ENCODE peak calls at places on chromosomes 11 and 22, in ten cellular contexts. G is substantia nigra; W is retina; I is activated T-cell treated with anti-CD3 and anti-CD28 coated beads for 1 hour; D is activated T-helper 9 cell treated with anti-CD3 and anti-CD28 coated beads, Interleukin-2, amount 50 U/mL, for 16 hours; O is fibroblast of mammary gland; S is stomach; N is ELR; H is NCI-H2029; V is stimulated activated CD4-positive, alpha-beta T cell treated with anti-CD3 and anti-CD28 coated beads, Interleukin-15, amount 100 ng/mL, for 48 hours. A is an unnamed sample.

GRCh38 chr11:113907681-113908080 is 3.1 kb downstream of the HTR3B start:
- DNase-seq in G (no peak), W (no peak), I (no peak), D (no peak), O (no peak), S (no peak), N (no peak), H (no peak), V (no peak), A (no peak)

GRCh38 chr11:106625566-106625965 is 392.7 kb downstream of the GUCY1A2 start:
- DNase-seq in G (no peak), W (no peak), I (no peak), D (no peak), O (no peak), S (no peak), N (no peak), H (no peak), V (no peak), A (no peak)

GRCh38 chr11:60168306-60168705 is 14.6 kb downstream of the MS4A6A start:
- DNase-seq in G (no peak), W (no peak), I (no peak), D (no peak), O (no peak), S (no peak), N (no peak), H (peak; percentile 27), V (no peak), A (no peak)

GRCh38 chr22:29799217-29799680 is 32.1 kb downstream of the UQCR10 start:
- DNase-seq in G (peak; percentile 91), W (no peak), I (no peak), D (no peak), O (peak; percentile 95), S (peak; percentile 95), N (peak; percentile 96), H (no peak), V (no peak), A (peak; percentile 95)

GRCh38 chr11:62295504-62295903 is 3.4 kb downstream of the SCGB1D4 start:
- DNase-seq in G (no peak), W (no peak), I (no peak), D (no peak), O (peak; percentile 28), S (no peak), N (peak; percentile 20), H (no peak), V (no peak), A (no peak)

GRCh38 chr11:80586464-80586863 is 1145.6 kb upstream of the TENM4 start:
- DNase-seq in G (no peak), W (no peak), I (no peak), D (no peak), O (no peak), S (no peak), N (no peak), H (no peak), V (no peak), A (no peak)

GRCh38 chr11:33696931-33697638 is 3.5 kb downstream of the C11orf91 start:
- DNase-seq in G (no peak), W (no peak), I (no peak), D (no peak), O (no peak), S (no peak), N (no peak), H (peak; percentile 18), V (no peak), A (no peak)

GRCh38 chr22:31133911-31134310 is 6.4 kb downstream of the PLA2G3 start:
- DNase-seq in G (no peak), W (no peak), I (no peak), D (no peak), O (no peak), S (no peak), N (no peak), H (no peak), V (no peak), A (no peak)

GRCh38 chr11:69705246-69705856 is 1.5 kb upstream of the FGF19 start:
- DNase-seq in G (no peak), W (peak; percentile 87), I (no peak), D (no peak), O (no peak), S (no peak), N (no peak), H (no peak), V (no peak), A (no peak)

GRCh38 chr11:57571631-57572030 is 4.2 kb upstream of the UBE2L6 start:
- DNase-seq in G (no peak), W (no peak), I (no peak), D (no peak), O (no peak), S (no peak), N (no peak), H (no peak), V (no peak), A (no peak)

GRCh38 chr11:17405232-17406005 is 17.0 kb upstream of the KCNJ11 start:
- DNase-seq in G (peak; percentile 90), W (peak; percentile 50), I (no peak), D (no peak), O (peak; percentile 54), S (peak; percentile 91), N (peak; percentile 67), H (peak; percentile 69), V (no peak), A (peak; percentile 83)

GRCh38 chr22:45831394-45831793 is 145.6 kb downstream of the WNT7B start:
- DNase-seq in G (no peak), W (no peak), I (no peak), D (no peak), O (peak; percentile 28), S (no peak), N (peak; percentile 74), H (no peak), V (no peak), A (no peak)

GRCh38 chr11:57662893-57663292 is 5.0 kb upstream of the ZDHHC5 start:
- DNase-seq in G (no peak), W (no peak), I (no peak), D (no peak), O (no peak), S (no peak), N (peak; percentile 28), H (no peak), V (no peak), A (no peak)

GRCh38 chr22:42217019-42217751 is 53.3 kb downstream of the TCF20 start:
- DNase-seq in G (no peak), W (no peak), I (no peak), D (no peak), O (peak; percentile 3), S (no peak), N (no peak), H (no peak), V (peak; percentile 31), A (no peak)

GRCh38 chr22:39292561-39293074 is 26.8 kb downstream of the RPL3 start:
- DNase-seq in G (peak; percentile 63), W (peak; percentile 52), I (no peak), D (no peak), O (peak; percentile 87), S (peak; percentile 92), N (peak; percentile 90), H (peak; percentile 83), V (no peak), A (peak; percentile 95)

GRCh38 chr22:27400811-27401210 is 400.7 kb downstream of the MN1 start:
- DNase-seq in G (no peak), W (no peak), I (no peak), D (no peak), O (no peak), S (no peak), N (no peak), H (no peak), V (no peak), A (no peak)

GRCh38 chr11:68338041-68338800 is 25.8 kb downstream of the LRP5 start:
- DNase-seq in G (no peak), W (no peak), I (no peak), D (no peak), O (peak; percentile 68), S (no peak), N (no peak), H (no peak), V (no peak), A (no peak)

GRCh38 chr11:42311944-42312343 is 852.5 kb upstream of the LRRC4C start:
- DNase-seq in G (no peak), W (no peak), I (no peak), D (no peak), O (peak; percentile 3), S (no peak), N (no peak), H (no peak), V (no peak), A (no peak)

GRCh38 chr22:26618487-26618886 is 660 bp upstream of the CRYBB1 start:
- DNase-seq in G (no peak), W (no peak), I (no peak), D (no peak), O (no peak), S (no peak), N (no peak), H (no peak), V (no peak), A (no peak)

GRCh38 chr22:49404576-49405199 is 423.0 kb downstream of the BRD1 start:
- DNase-seq in G (no peak), W (peak; percentile 70), I (no peak), D (no peak), O (no peak), S (peak; percentile 23), N (no peak), H (no peak), V (no peak), A (no peak)

GRCh38 chr22:48565901-48566501 is 1261.7 kb downstream of the BRD1 start:
- DNase-seq in G (no peak), W (no peak), I (no peak), D (no peak), O (no peak), S (no peak), N (no peak), H (no peak), V (no peak), A (peak; percentile 7)

GRCh38 chr11:71565263-71565662 is at the start of gene KRTAP5-10:
- DNase-seq in G (no peak), W (no peak), I (no peak), D (no peak), O (no peak), S (no peak), N (no peak), H (no peak), V (no peak), A (no peak)

GRCh38 chr11:68936358-68936636 is 32.6 kb downstream of the IGHMBP2 start:
- DNase-seq in G (no peak), W (no peak), I (no peak), D (no peak), O (no peak), S (no peak), N (no peak), H (no peak), V (no peak), A (no peak)

GRCh38 chr22:32476286-32476685 is 1.7 kb downstream of the FBXO7 start:
- DNase-seq in G (no peak), W (no peak), I (no peak), D (no peak), O (no peak), S (no peak), N (no peak), H (no peak), V (no peak), A (no peak)

GRCh38 chr22:23826510-23827350 is 12.1 kb downstream of the DERL3 start:
- DNase-seq in G (no peak), W (no peak), I (no peak), D (no peak), O (peak; percentile 87), S (no peak), N (no peak), H (no peak), V (no peak), A (peak; percentile 37)

GRCh38 chr11:359181-359714 is 10.1 kb upstream of the B4GALNT4 start:
- DNase-seq in G (no peak), W (no peak), I (no peak), D (no peak), O (no peak), S (no peak), N (peak; percentile 32), H (no peak), V (no peak), A (no peak)

GRCh38 chr11:94767701-94768601 is at the start of gene AMOTL1:
- DNase-seq in G (peak; percentile 88), W (peak; percentile 96), I (no peak), D (no peak), O (peak; percentile 76), S (peak; percentile 71), N (peak; percentile 86), H (peak; percentile 57), V (peak; percentile 9), A (peak; percentile 91)

GRCh38 chr11:12079726-12080556 is 30.4 kb upstream of the MICAL2 start:
- DNase-seq in G (no peak), W (no peak), I (no peak), D (no peak), O (peak; percentile 99), S (peak; percentile 50), N (peak; percentile 99), H (no peak), V (no peak), A (no peak)